ENCODE peak calls at places on chromosomes 3 and 15, in ten cellular contexts. H is spleen, V is right lobe of liver, D is adrenal gland, M is esophagus muscularis mucosa, X is A549, N is transverse colon, A is heart left ventricle, Z is body of pancreas, U is IMR-90. I is an unnamed sample.

GRCh38 chr3:115100172-115100571 is 46.9 kb downstream of the ZBTB20 start:
- DNase-seq in H (no peak), V (no peak), D (peak), M (no peak), X (no peak), N (no peak), A (peak), Z (peak), U (peak), I (peak)

GRCh38 chr15:42581272-42581730 is 5.9 kb downstream of the STARD9 start:
- DNase-seq in H (peak), V (peak), D (peak), M (peak), X (peak), N (peak), A (peak), Z (peak), U (peak), I (peak)

GRCh38 chr3:144549161-144549560 is 577.5 kb downstream of the DIPK2A start:
- DNase-seq in H (no peak), V (no peak), D (no peak), M (no peak), X (no peak), N (no peak), A (no peak), Z (no peak), U (no peak), I (no peak)

GRCh38 chr3:6747017-6747416 is 113.9 kb upstream of the GRM7 start:
- DNase-seq in H (no peak), V (no peak), D (no peak), M (no peak), X (no peak), N (no peak), A (no peak), Z (no peak), U (no peak), I (no peak)

GRCh38 chr3:152421162-152421561 is 152.4 kb downstream of the MBNL1 start:
- DNase-seq in H (no peak), V (no peak), D (no peak), M (no peak), X (no peak), N (no peak), A (no peak), Z (no peak), U (no peak), I (no peak)

GRCh38 chr3:70620956-70621355 is 308.5 kb upstream of the MDFIC2 start:
- DNase-seq in H (no peak), V (no peak), D (no peak), M (no peak), X (no peak), N (no peak), A (no peak), Z (no peak), U (no peak), I (no peak)

GRCh38 chr3:129936757-129937156 is 37.8 kb upstream of the TRH start:
- DNase-seq in H (peak), V (no peak), D (peak), M (no peak), X (no peak), N (peak), A (peak), Z (peak), U (peak), I (peak)

GRCh38 chr3:160748787-160749186 is 7.2 kb upstream of the PPM1L start:
- DNase-seq in H (no peak), V (no peak), D (no peak), M (no peak), X (no peak), N (no peak), A (no peak), Z (no peak), U (no peak), I (no peak)

GRCh38 chr15:68617001-68617400 is 38.2 kb downstream of the CORO2B start:
- DNase-seq in H (no peak), V (no peak), D (no peak), M (no peak), X (no peak), N (no peak), A (no peak), Z (no peak), U (peak), I (no peak)

GRCh38 chr3:27287052-27287451 is 82.1 kb downstream of the NEK10 start:
- DNase-seq in H (no peak), V (no peak), D (no peak), M (no peak), X (no peak), N (no peak), A (no peak), Z (no peak), U (no peak), I (no peak)

GRCh38 chr3:25055981-25056380 is 372.1 kb upstream of the RARB start:
- DNase-seq in H (no peak), V (no peak), D (no peak), M (no peak), X (no peak), N (no peak), A (no peak), Z (no peak), U (no peak), I (no peak)

GRCh38 chr3:189353988-189354735 is 182.4 kb downstream of the TPRG1 start:
- DNase-seq in H (no peak), V (no peak), D (no peak), M (no peak), X (peak), N (peak), A (no peak), Z (no peak), U (no peak), I (no peak)

GRCh38 chr3:46998121-46998851 is 18.8 kb downstream of the NBEAL2 start:
- DNase-seq in H (peak), V (peak), D (peak), M (no peak), X (peak), N (peak), A (peak), Z (peak), U (peak), I (peak)

GRCh38 chr3:129383292-129383860 is 45.1 kb downstream of the EFCAB12 start:
- DNase-seq in H (no peak), V (peak), D (peak), M (no peak), X (peak), N (peak), A (peak), Z (peak), U (peak), I (peak)

GRCh38 chr3:136957751-136958288 is at the start of gene IL20RB:
- DNase-seq in H (no peak), V (no peak), D (no peak), M (no peak), X (no peak), N (no peak), A (no peak), Z (no peak), U (peak), I (no peak)

GRCh38 chr3:9649791-9650521 is 651 bp downstream of the MTMR14 start:
- DNase-seq in H (no peak), V (no peak), D (no peak), M (no peak), X (peak), N (no peak), A (no peak), Z (no peak), U (no peak), I (peak)

GRCh38 chr3:194481103-194481502 is 5.7 kb downstream of the ATP13A3 start:
- DNase-seq in H (no peak), V (no peak), D (no peak), M (no peak), X (no peak), N (no peak), A (no peak), Z (no peak), U (peak), I (peak)

GRCh38 chr15:45435124-45435903 is 57.0 kb upstream of the GATM start:
- DNase-seq in H (no peak), V (no peak), D (no peak), M (no peak), X (no peak), N (peak), A (no peak), Z (no peak), U (no peak), I (no peak)
- TF ChIP-seq CTCF in H (no peak), V (no peak), D (no peak), M (no peak), X (no peak), N (no peak), A (no peak), Z (no peak), U (no peak), I (no peak)

GRCh38 chr3:49171119-49171774 is at the start of gene KLHDC8B:
- DNase-seq in H (peak), V (peak), D (peak), M (peak), X (peak), N (peak), A (peak), Z (peak), U (peak), I (peak)
- TF ChIP-seq POLR2A in H (no peak), V (peak), D (peak), M (peak), X (peak), N (peak), A (peak), Z (peak), U (no peak), I (no peak)

GRCh38 chr15:101068523-101068960 is 149.4 kb downstream of the LRRK1 start:
- DNase-seq in H (peak), V (no peak), D (no peak), M (no peak), X (no peak), N (no peak), A (no peak), Z (no peak), U (peak), I (no peak)

GRCh38 chr15:101071651-101072050 is 152.5 kb downstream of the LRRK1 start:
- DNase-seq in H (peak), V (no peak), D (no peak), M (no peak), X (no peak), N (no peak), A (no peak), Z (no peak), U (no peak), I (no peak)

GRCh38 chr15:101070024-101070423 is 150.9 kb downstream of the LRRK1 start:
- DNase-seq in H (peak), V (no peak), D (no peak), M (no peak), X (no peak), N (no peak), A (no peak), Z (no peak), U (no peak), I (no peak)

GRCh38 chr15:101068961-101069734 is 150.0 kb downstream of the LRRK1 start:
- DNase-seq in H (peak), V (no peak), D (no peak), M (no peak), X (no peak), N (no peak), A (no peak), Z (no peak), U (peak), I (no peak)

GRCh38 chr15:101070502-101071273 is 151.5 kb downstream of the LRRK1 start:
- DNase-seq in H (peak), V (no peak), D (no peak), M (no peak), X (no peak), N (no peak), A (peak), Z (no peak), U (peak), I (peak)
- H3K4me3 ChIP-seq in H (no peak), V (no peak), D (no peak), M (no peak), X (no peak), N (no peak), A (no peak), Z (no peak), U (no peak), I (no peak)

DNA sequence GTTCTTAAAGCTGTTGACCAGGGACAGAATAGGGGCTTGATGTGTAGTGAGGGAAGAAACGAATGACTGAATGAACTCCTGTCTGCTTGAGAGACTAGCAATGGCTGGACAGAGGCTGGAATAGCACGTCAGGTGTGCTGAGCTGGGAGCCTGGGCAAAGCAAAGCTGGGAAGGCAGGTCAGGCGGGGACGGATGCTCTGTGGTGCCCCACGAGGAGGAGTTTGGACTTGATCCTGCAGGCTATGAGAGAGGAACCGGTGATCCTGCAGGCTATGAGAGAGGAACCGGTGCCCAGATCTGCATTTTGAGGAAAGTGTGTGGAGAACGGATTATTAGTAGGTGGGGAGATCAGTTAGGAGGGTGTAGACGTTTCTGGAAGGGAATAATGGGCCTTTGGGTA is 31.3 kb upstream of the PSTPIP1 start:
- DNase-seq in H (no peak), V (no peak), D (no peak), M (no peak), X (no peak), N (no peak), A (no peak), Z (peak), U (no peak), I (no peak)
- TF ChIP-seq CTCF in H (no peak), V (no peak), D (no peak), M (no peak), X (no peak), N (no peak), A (no peak), Z (no peak), U (no peak), I (no peak)

I was measured in NB4.